ENCODE peak calls at places on chromosomes 12 and 14, in seven cellular contexts. One of them, this sample, is unnamed.

GRCh38 chr12:66398931-66399625 is 96.8 kb downstream of the HELB start:
- DNase-seq in fibroblast of mammary gland: peak
- DNase-seq in foreskin keratinocyte: no peak
- DNase-seq in B cell: no peak
- DNase-seq in WTC11: no peak
- DNase-seq in body of pancreas: no peak
- DNase-seq in GM20000: no peak
- DNase-seq in this sample: no peak

GRCh38 chr12:109504068-109504467 is 26.6 kb downstream of the UBE3B start:
- DNase-seq in fibroblast of mammary gland: no peak
- DNase-seq in foreskin keratinocyte: no peak
- DNase-seq in B cell: no peak
- DNase-seq in WTC11: no peak
- DNase-seq in body of pancreas: no peak
- DNase-seq in GM20000: no peak
- DNase-seq in this sample: no peak

GRCh38 chr14:28751467-28752058 is 15.0 kb upstream of the FOXG1 start:
- DNase-seq in fibroblast of mammary gland: peak
- DNase-seq in foreskin keratinocyte: no peak
- DNase-seq in B cell: no peak
- DNase-seq in WTC11: peak
- DNase-seq in body of pancreas: peak
- DNase-seq in GM20000: no peak
- DNase-seq in this sample: peak

GRCh38 chr12:58833844-58834243 is 86.5 kb downstream of the LRIG3 start:
- DNase-seq in fibroblast of mammary gland: peak
- DNase-seq in foreskin keratinocyte: no peak
- DNase-seq in B cell: no peak
- DNase-seq in WTC11: no peak
- DNase-seq in body of pancreas: no peak
- DNase-seq in GM20000: no peak
- DNase-seq in this sample: no peak

GRCh38 chr14:83071888-83072501 is 1538.3 kb upstream of the SEL1L start:
- DNase-seq in fibroblast of mammary gland: peak
- DNase-seq in foreskin keratinocyte: peak
- DNase-seq in B cell: no peak
- DNase-seq in WTC11: no peak
- DNase-seq in body of pancreas: no peak
- DNase-seq in GM20000: no peak
- DNase-seq in this sample: peak

GRCh38 chr12:58269476-58269875 is 328.1 kb downstream of the ATP23 start:
- DNase-seq in fibroblast of mammary gland: no peak
- DNase-seq in foreskin keratinocyte: no peak
- DNase-seq in B cell: no peak
- DNase-seq in WTC11: no peak
- DNase-seq in body of pancreas: no peak
- DNase-seq in GM20000: no peak
- DNase-seq in this sample: no peak

GRCh38 chr14:106459971-106460730 is 933.8 kb downstream of the TMEM121 start:
- DNase-seq in fibroblast of mammary gland: no peak
- DNase-seq in foreskin keratinocyte: no peak
- DNase-seq in B cell: peak
- DNase-seq in WTC11: peak
- DNase-seq in body of pancreas: no peak
- DNase-seq in GM20000: peak
- DNase-seq in this sample: no peak

GRCh38 chr12:99498756-99499155 is 148.8 kb upstream of the GARIN6 start:
- DNase-seq in fibroblast of mammary gland: peak
- DNase-seq in foreskin keratinocyte: peak
- DNase-seq in B cell: no peak
- DNase-seq in WTC11: no peak
- DNase-seq in body of pancreas: no peak
- DNase-seq in GM20000: no peak
- DNase-seq in this sample: no peak

GRCh38 chr14:50647753-50648152 is 20.4 kb downstream of the SAV1 start:
- DNase-seq in fibroblast of mammary gland: peak
- DNase-seq in foreskin keratinocyte: no peak
- DNase-seq in B cell: no peak
- DNase-seq in WTC11: no peak
- DNase-seq in body of pancreas: no peak
- DNase-seq in GM20000: no peak
- DNase-seq in this sample: no peak

GRCh38 chr12:116700066-116700465 is 37.8 kb downstream of the SPRING1 start:
- DNase-seq in fibroblast of mammary gland: no peak
- DNase-seq in foreskin keratinocyte: no peak
- DNase-seq in B cell: no peak
- DNase-seq in WTC11: no peak
- DNase-seq in body of pancreas: no peak
- DNase-seq in GM20000: no peak
- DNase-seq in this sample: no peak

GRCh38 chr12:116695464-116695725 is 42.5 kb downstream of the SPRING1 start:
- DNase-seq in fibroblast of mammary gland: no peak
- DNase-seq in foreskin keratinocyte: no peak
- DNase-seq in B cell: no peak
- DNase-seq in WTC11: no peak
- DNase-seq in body of pancreas: no peak
- DNase-seq in GM20000: no peak
- DNase-seq in this sample: no peak

GRCh38 chr12:116698554-116698953 is 39.3 kb downstream of the SPRING1 start:
- DNase-seq in fibroblast of mammary gland: no peak
- DNase-seq in foreskin keratinocyte: no peak
- DNase-seq in B cell: no peak
- DNase-seq in WTC11: no peak
- DNase-seq in body of pancreas: no peak
- DNase-seq in GM20000: no peak
- DNase-seq in this sample: no peak

GRCh38 chr12:116698131-116698495 is 39.8 kb downstream of the SPRING1 start:
- DNase-seq in fibroblast of mammary gland: no peak
- DNase-seq in foreskin keratinocyte: no peak
- DNase-seq in B cell: no peak
- DNase-seq in WTC11: no peak
- DNase-seq in body of pancreas: no peak
- DNase-seq in GM20000: no peak
- DNase-seq in this sample: no peak

DNA sequence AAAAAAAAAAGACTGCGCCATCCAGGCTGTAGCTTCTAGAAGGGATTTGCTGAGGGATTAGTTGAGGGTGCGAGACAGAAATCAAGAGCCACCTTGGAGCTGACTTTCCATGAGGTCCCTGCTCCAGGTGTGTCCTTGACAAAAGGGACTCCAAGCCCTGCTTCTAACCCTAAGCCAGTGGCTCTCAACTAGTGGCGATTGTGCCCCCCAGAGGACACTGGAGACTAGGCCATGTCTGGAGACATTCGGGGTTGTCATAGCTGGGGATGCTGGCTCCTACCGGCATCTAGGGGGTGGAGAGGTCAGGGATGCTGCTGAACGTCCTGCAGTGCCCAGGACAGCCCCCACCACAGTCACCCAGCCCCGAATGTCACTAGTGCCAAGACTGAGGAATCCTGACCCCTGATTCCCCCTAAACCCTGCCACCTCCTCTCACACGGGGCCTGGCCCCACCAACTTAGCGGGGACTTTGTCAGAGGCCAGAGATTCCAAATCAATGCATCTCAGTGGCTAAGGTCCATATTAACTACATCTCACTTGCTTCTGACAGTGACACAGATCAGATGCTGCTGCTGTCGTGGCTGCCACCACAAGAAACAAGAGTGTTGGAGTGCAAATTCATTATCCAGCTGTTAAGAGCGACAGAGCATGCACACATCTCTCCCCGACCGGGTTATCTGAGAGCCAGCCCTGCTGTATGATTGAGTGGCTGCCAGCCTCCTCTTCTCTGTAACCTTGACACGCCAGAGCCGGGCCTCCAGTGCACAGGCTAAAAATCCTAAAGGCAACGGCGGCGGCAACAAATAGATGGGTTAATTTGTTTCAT is 40.4 kb downstream of the SPRING1 start:
- DNase-seq in fibroblast of mammary gland: peak
- DNase-seq in foreskin keratinocyte: no peak
- DNase-seq in B cell: no peak
- DNase-seq in WTC11: peak
- DNase-seq in body of pancreas: peak
- DNase-seq in GM20000: peak
- DNase-seq in this sample: peak
- TF ChIP-seq CTCF in fibroblast of mammary gland: peak
- TF ChIP-seq CTCF in foreskin keratinocyte: peak
- TF ChIP-seq CTCF in B cell: no peak
- TF ChIP-seq CTCF in WTC11: no peak
- TF ChIP-seq CTCF in body of pancreas: peak
- TF ChIP-seq CTCF in GM20000: peak
- TF ChIP-seq CTCF in this sample: no peak

DNA sequence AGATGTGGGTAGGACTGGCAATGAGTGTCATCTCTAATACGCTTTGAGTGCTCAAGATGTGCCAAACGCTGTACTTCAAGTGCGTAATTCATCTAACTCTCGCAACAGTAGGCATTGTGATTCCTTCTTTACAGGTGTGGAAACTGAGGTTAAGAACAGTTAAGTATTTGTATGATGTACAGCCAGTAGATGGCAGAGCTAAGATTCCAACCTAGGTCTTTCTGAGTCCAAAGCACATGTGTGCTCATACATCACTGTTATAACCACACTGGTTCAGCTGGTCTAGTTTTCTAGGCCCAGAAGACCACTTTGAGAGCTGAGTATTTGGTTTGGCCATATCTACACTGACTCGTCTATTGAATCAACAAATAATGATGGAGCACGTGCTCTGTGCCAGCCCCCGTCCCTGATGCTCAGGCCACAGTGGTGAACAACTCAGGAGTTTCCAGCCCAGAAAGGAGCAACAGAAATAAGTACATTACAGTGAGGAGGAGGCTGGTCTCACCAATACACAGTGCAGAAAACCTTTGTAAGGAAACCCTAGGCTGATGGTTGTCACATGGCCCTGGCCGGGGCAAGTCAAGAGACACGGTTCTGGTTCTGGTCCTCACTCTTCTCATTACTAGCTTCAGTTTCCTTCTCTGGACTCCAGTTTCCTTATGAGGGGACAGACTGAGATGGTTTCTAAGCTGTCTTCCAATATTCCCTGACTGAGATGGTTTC is 69.3 kb upstream of the SCN8A start:
- DNase-seq in fibroblast of mammary gland: peak
- DNase-seq in foreskin keratinocyte: no peak
- DNase-seq in B cell: no peak
- DNase-seq in WTC11: no peak
- DNase-seq in body of pancreas: no peak
- DNase-seq in GM20000: no peak
- DNase-seq in this sample: no peak
- TF ChIP-seq CTCF in fibroblast of mammary gland: peak
- TF ChIP-seq CTCF in foreskin keratinocyte: peak
- TF ChIP-seq CTCF in B cell: no peak
- TF ChIP-seq CTCF in WTC11: no peak
- TF ChIP-seq CTCF in body of pancreas: no peak
- TF ChIP-seq CTCF in GM20000: no peak
- TF ChIP-seq CTCF in this sample: no peak

GRCh38 chr12:118137148-118137678 is 1.3 kb downstream of the PEBP1 start:
- DNase-seq in fibroblast of mammary gland: no peak
- DNase-seq in foreskin keratinocyte: no peak
- DNase-seq in B cell: no peak
- DNase-seq in WTC11: no peak
- DNase-seq in body of pancreas: no peak
- DNase-seq in GM20000: no peak
- DNase-seq in this sample: no peak

GRCh38 chr12:118140825-118141224 is 4.9 kb downstream of the PEBP1 start:
- DNase-seq in fibroblast of mammary gland: no peak
- DNase-seq in foreskin keratinocyte: no peak
- DNase-seq in B cell: no peak
- DNase-seq in WTC11: no peak
- DNase-seq in body of pancreas: no peak
- DNase-seq in GM20000: no peak
- DNase-seq in this sample: no peak

GRCh38 chr12:118136559-118137003 is 657 bp downstream of the PEBP1 start:
- DNase-seq in fibroblast of mammary gland: peak
- DNase-seq in foreskin keratinocyte: peak
- DNase-seq in B cell: peak
- DNase-seq in WTC11: peak
- DNase-seq in body of pancreas: peak
- DNase-seq in GM20000: peak
- DNase-seq in this sample: peak

GRCh38 chr12:118135788-118136558 is at the start of gene PEBP1:
- DNase-seq in fibroblast of mammary gland: peak
- DNase-seq in foreskin keratinocyte: peak
- DNase-seq in B cell: peak
- DNase-seq in WTC11: peak
- DNase-seq in body of pancreas: peak
- DNase-seq in GM20000: peak
- DNase-seq in this sample: peak
- TF ChIP-seq CTCF in fibroblast of mammary gland: no peak
- TF ChIP-seq CTCF in foreskin keratinocyte: peak
- TF ChIP-seq CTCF in B cell: no peak
- TF ChIP-seq CTCF in WTC11: no peak
- TF ChIP-seq CTCF in body of pancreas: peak
- TF ChIP-seq CTCF in GM20000: no peak
- TF ChIP-seq CTCF in this sample: no peak

GRCh38 chr14:73634333-73634833 is 10.4 kb upstream of the DNAL1 start:
- DNase-seq in fibroblast of mammary gland: peak
- DNase-seq in foreskin keratinocyte: no peak
- DNase-seq in B cell: no peak
- DNase-seq in WTC11: peak
- DNase-seq in body of pancreas: peak
- DNase-seq in GM20000: no peak
- DNase-seq in this sample: peak
- TF ChIP-seq CTCF in fibroblast of mammary gland: peak
- TF ChIP-seq CTCF in foreskin keratinocyte: peak
- TF ChIP-seq CTCF in B cell: no peak
- TF ChIP-seq CTCF in WTC11: no peak
- TF ChIP-seq CTCF in body of pancreas: no peak
- TF ChIP-seq CTCF in GM20000: no peak
- TF ChIP-seq CTCF in this sample: no peak

GRCh38 chr12:112447106-112447505 is 28.4 kb downstream of the PTPN11 start:
- DNase-seq in fibroblast of mammary gland: no peak
- DNase-seq in foreskin keratinocyte: no peak
- DNase-seq in B cell: no peak
- DNase-seq in WTC11: no peak
- DNase-seq in body of pancreas: no peak
- DNase-seq in GM20000: no peak
- DNase-seq in this sample: no peak

GRCh38 chr12:112446008-112446725 is 27.4 kb downstream of the PTPN11 start:
- DNase-seq in fibroblast of mammary gland: no peak
- DNase-seq in foreskin keratinocyte: no peak
- DNase-seq in B cell: no peak
- DNase-seq in WTC11: no peak
- DNase-seq in body of pancreas: no peak
- DNase-seq in GM20000: no peak
- DNase-seq in this sample: no peak

GRCh38 chr12:112456029-112456428 is 37.3 kb downstream of the PTPN11 start:
- DNase-seq in fibroblast of mammary gland: no peak
- DNase-seq in foreskin keratinocyte: no peak
- DNase-seq in B cell: no peak
- DNase-seq in WTC11: no peak
- DNase-seq in body of pancreas: no peak
- DNase-seq in GM20000: no peak
- DNase-seq in this sample: no peak

GRCh38 chr12:112450725-112451124 is 32.0 kb downstream of the PTPN11 start:
- DNase-seq in fibroblast of mammary gland: no peak
- DNase-seq in foreskin keratinocyte: no peak
- DNase-seq in B cell: no peak
- DNase-seq in WTC11: no peak
- DNase-seq in body of pancreas: no peak
- DNase-seq in GM20000: no peak
- DNase-seq in this sample: no peak
- TF ChIP-seq CTCF in fibroblast of mammary gland: no peak
- TF ChIP-seq CTCF in foreskin keratinocyte: no peak
- TF ChIP-seq CTCF in B cell: no peak
- TF ChIP-seq CTCF in WTC11: no peak
- TF ChIP-seq CTCF in body of pancreas: no peak
- TF ChIP-seq CTCF in GM20000: no peak
- TF ChIP-seq CTCF in this sample: no peak